ENCODE peak calls at places on chromosomes 13 and 19, in nine cellular contexts. J, S, W, H, V, E, Y, Z and C are unnamed samples.

GRCh38 chr13:108933061-108933460 is 303.6 kb downstream of the MYO16 start:
- DNase-seq in W (no peak), S (no peak), J (no peak), E (no peak), Y (no peak), V (no peak), Z (no peak), H (no peak), C (no peak)

GRCh38 chr19:18426416-18426767 is 7.2 kb downstream of the SSBP4 start:
- DNase-seq in H (no peak), W (no peak), E (no peak), V (no peak), J (no peak), S (no peak), Z (no peak), Y (no peak), C (no peak)

GRCh38 chr13:99075268-99076191 is 97.7 kb upstream of the DOCK9 start:
- DNase-seq in Y (no peak), J (no peak), E (no peak), W (peak), V (no peak), H (no peak), S (no peak), Z (no peak), C (no peak)

GRCh38 chr13:47798906-47799305 is 202.2 kb downstream of the SUCLA2 start:
- DNase-seq in S (no peak), V (no peak), Z (peak), W (no peak), Y (no peak), H (no peak), J (no peak), E (no peak), C (no peak)

GRCh38 chr19:41845001-41845050 is at the start of gene DMRTC2:
- DNase-seq in E (no peak), V (no peak), W (no peak), Y (no peak), J (no peak), Z (no peak), H (no peak), S (no peak), C (no peak)

GRCh38 chr19:58196911-58197616 is 14.2 kb downstream of the ZNF274 start:
- DNase-seq in J (no peak), S (no peak), V (no peak), W (no peak), H (no peak), Z (peak), E (no peak), Y (no peak), C (no peak)

GRCh38 chr13:47033216-47033615 is 136.4 kb upstream of the HTR2A start:
- DNase-seq in J (no peak), S (no peak), E (no peak), Z (peak), W (no peak), V (no peak), Y (no peak), H (no peak), C (no peak)

GRCh38 chr19:47663435-47663910 is 49.7 kb upstream of the EHD2 start:
- DNase-seq in W (no peak), J (no peak), S (no peak), V (no peak), Z (peak), E (peak), H (peak), Y (peak), C (no peak)

GRCh38 chr19:39199025-39199424 is 2.3 kb downstream of the NCCRP1 start:
- DNase-seq in H (peak), V (no peak), S (peak), Y (no peak), W (no peak), Z (peak), J (no peak), E (no peak), C (no peak)

GRCh38 chr13:37492061-37492460 is 106.5 kb downstream of the POSTN start:
- DNase-seq in J (no peak), S (no peak), E (no peak), H (no peak), Y (no peak), V (no peak), W (no peak), Z (peak), C (no peak)

GRCh38 chr13:98487522-98487921 is 89.4 kb downstream of the STK24 start:
- DNase-seq in E (no peak), S (no peak), V (no peak), Y (no peak), W (no peak), Z (no peak), H (no peak), J (no peak), C (no peak)

GRCh38 chr13:89380101-89380500 is 1708.9 kb downstream of the SLITRK5 start:
- DNase-seq in H (no peak), V (no peak), Z (no peak), E (no peak), S (no peak), W (no peak), J (no peak), Y (peak), C (no peak)

GRCh38 chr13:38582133-38582532 is 104.7 kb upstream of the FREM2 start:
- DNase-seq in H (no peak), W (peak), V (no peak), Z (peak), E (no peak), J (peak), S (peak), Y (peak), C (no peak)
- TF ChIP-seq CTCF in H (peak), W (peak), V (peak), Z (peak), E (peak), J (peak), S (peak), Y (peak), C (no peak)

GRCh38 chr13:76886292-76887061 is at the start of gene KCTD12:
- DNase-seq in H (peak), S (peak), Z (peak), V (peak), E (peak), J (peak), Y (peak), W (peak), C (peak)
- TF ChIP-seq CTCF in H (peak), S (peak), Z (no peak), V (peak), E (no peak), J (peak), Y (peak), W (peak), C (no peak)

GRCh38 chr13:113658836-113659235 is 838 bp upstream of the ATP4B start:
- DNase-seq in S (no peak), J (no peak), W (no peak), H (no peak), V (no peak), Z (no peak), E (no peak), Y (no peak), C (peak)
- TF ChIP-seq CTCF in S (no peak), J (no peak), W (no peak), H (no peak), V (no peak), Z (no peak), E (no peak), Y (no peak), C (no peak)

GRCh38 chr19:44904426-44904994 is 1.1 kb upstream of the APOE start:
- DNase-seq in E (no peak), H (no peak), J (no peak), V (no peak), S (peak), W (peak), Y (peak), Z (no peak), C (no peak)
- TF ChIP-seq CTCF in E (peak), H (no peak), J (peak), V (no peak), S (peak), W (peak), Y (peak), Z (peak), C (no peak)

DNA sequence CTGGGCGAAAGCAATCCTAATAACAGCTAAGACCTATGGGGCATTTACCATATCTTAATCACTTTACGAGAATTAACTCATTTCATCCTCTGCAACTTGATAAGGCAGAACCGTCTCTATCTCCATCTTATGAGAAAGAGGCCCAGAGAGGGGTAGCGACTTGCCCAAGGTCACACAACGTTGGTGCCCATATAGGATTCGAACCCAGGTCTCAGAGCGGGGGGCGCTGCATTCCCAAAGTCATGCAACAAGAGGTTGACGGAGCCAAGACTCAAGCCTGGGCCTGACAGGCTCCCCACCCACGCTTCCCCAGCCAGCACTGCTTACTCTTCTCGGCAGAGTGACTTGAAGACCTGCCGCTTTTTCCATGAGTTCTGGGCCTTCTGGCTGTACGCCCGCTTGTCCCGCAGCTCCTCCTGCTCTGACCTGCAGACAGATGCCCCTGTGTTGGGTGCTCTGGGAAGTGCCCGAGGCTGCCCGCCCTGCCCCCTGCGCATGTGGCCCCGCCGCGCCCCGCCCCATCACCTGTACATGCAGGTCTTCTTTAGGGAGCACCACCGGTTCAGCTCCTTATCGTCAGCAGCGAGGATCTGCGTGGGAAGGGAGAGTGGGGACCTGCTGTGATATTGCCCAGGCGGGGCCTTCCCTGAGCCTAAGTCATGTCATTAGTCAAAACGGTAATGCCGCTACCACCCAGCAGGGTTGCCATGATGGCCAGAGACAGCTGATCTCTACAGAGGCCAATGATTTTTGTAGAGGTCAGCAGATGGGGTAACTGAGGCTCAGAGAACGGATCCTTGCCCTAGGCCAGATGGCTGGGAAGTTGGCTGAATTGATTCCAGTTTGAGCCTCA is 10.8 kb downstream of the KRI1 start:
- DNase-seq in J (no peak), Z (no peak), H (no peak), W (peak), E (no peak), S (no peak), V (no peak), Y (no peak), C (no peak)
- TF ChIP-seq CTCF in J (no peak), Z (no peak), H (no peak), W (no peak), E (peak), S (no peak), V (no peak), Y (no peak), C (no peak)

GRCh38 chr19:6925801-6926751 is 38.7 kb downstream of the ADGRE1 start:
- DNase-seq in Z (no peak), E (no peak), H (no peak), J (no peak), W (peak), Y (no peak), S (no peak), V (no peak), C (no peak)
- TF ChIP-seq CTCF in Z (no peak), E (no peak), H (no peak), J (peak), W (peak), Y (no peak), S (no peak), V (no peak), C (no peak)

GRCh38 chr19:16519230-16519687 is 23.0 kb downstream of the CHERP start:
- DNase-seq in E (no peak), S (no peak), J (peak), W (peak), H (no peak), V (no peak), Y (no peak), Z (no peak), C (no peak)

GRCh38 chr19:16516923-16517610 is 20.9 kb downstream of the C19orf44 start:
- DNase-seq in S (no peak), J (no peak), V (no peak), W (peak), Z (no peak), E (no peak), H (no peak), Y (no peak), C (no peak)

GRCh38 chr19:16520074-16520973 is 21.9 kb downstream of the CHERP start:
- DNase-seq in J (peak), E (no peak), H (no peak), Z (no peak), V (no peak), Y (no peak), S (no peak), W (peak), C (no peak)

GRCh38 chr19:16518061-16518460 is 21.9 kb downstream of the C19orf44 start:
- DNase-seq in W (peak), S (no peak), E (no peak), H (no peak), V (no peak), Z (no peak), J (peak), Y (no peak), C (no peak)

GRCh38 chr19:16518483-16519229 is 22.5 kb downstream of the C19orf44 start:
- DNase-seq in W (no peak), Y (no peak), V (no peak), J (peak), E (no peak), H (no peak), Z (no peak), S (no peak), C (no peak)
- TF ChIP-seq CTCF in W (no peak), Y (no peak), V (no peak), J (no peak), E (peak), H (no peak), Z (no peak), S (peak), C (no peak)

DNA sequence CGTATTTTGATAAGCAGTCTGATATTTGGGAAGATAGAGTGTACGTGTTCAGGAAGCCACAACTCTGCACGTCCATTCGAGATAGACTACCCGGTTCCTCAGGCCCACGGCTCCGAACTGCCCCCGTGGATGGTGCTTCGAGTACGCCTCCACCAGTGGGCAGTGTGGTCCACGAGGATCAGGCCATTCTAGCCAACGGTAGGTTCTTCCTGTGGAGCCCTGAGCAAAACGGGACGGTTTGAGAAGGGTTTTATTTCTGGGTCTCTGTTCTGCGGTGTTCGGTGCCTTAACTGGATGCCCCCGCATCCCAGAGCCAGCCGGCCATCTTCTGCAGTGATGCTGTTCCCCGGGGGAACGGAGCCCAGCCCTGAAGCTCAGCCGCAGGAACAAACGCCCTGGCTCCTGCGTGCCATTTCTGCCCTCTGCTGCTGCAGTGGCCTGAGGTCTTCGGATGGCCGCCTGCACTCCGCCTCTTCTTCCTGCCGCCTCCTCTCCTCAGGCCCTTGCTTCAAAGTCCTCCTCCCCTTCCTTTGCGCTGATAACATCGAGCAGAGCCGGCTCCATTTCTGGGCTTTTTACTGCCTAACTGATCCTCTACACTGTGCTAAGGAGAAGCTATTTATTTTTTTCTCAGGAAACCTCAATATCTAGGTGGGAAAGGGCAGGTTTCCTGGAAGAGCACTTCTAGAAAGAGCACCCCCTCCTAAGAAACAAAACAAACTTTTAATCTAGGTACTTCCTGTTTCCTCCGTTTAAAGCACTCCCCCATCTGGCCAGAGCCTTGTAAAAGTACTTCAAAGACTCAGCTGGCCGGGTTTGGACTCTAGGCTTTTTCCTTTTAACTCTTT is 36.2 kb upstream of the SLC46A3 start:
- DNase-seq in Y (peak), H (no peak), W (peak), E (no peak), Z (peak), J (peak), V (no peak), S (no peak), C (no peak)
- TF ChIP-seq CTCF in Y (no peak), H (no peak), W (peak), E (peak), Z (peak), J (peak), V (no peak), S (no peak), C (no peak)